ENCODE peak calls at places on chromosomes 13 and 19, in five cellular contexts. A is OCI-LY7, Q is esophagus squamous epithelium, L is thoracic aorta, P is HAP-1. R is an unnamed sample.

GRCh38 chr19:15237759-15238638 is 5.8 kb upstream of the EPHX3 start:
- DNase-seq in A (no peak), Q (no peak), L (no peak), P (no peak), R (no peak)

GRCh38 chr13:84574851-84575250 is 692.6 kb upstream of the SLITRK1 start:
- DNase-seq in A (no peak), Q (no peak), L (no peak), P (peak; percentile 12), R (no peak)

GRCh38 chr19:41431426-41432386 is 4.5 kb upstream of the B3GNT8 start:
- DNase-seq in A (no peak), Q (no peak), L (no peak), P (no peak), R (no peak)

GRCh38 chr19:7292950-7293794 is 1.0 kb downstream of the INSR start:
- DNase-seq in A (peak; percentile 56), Q (no peak), L (no peak), P (no peak), R (no peak)

GRCh38 chr19:36113895-36114762 is 546 bp downstream of the POLR2I start:
- DNase-seq in A (peak; percentile 38), Q (no peak), L (no peak), P (no peak), R (no peak)

GRCh38 chr19:4586245-4586644 is 26.8 kb upstream of the SEMA6B start:
- DNase-seq in A (no peak), Q (no peak), L (no peak), P (no peak), R (no peak)

GRCh38 chr19:49157445-49158224 is at the start of gene TRPM4:
- DNase-seq in A (no peak), Q (no peak), L (peak; percentile 63), P (peak; percentile 82), R (no peak)

GRCh38 chr13:45792827-45793303 is 58.7 kb downstream of the SIAH3 start:
- DNase-seq in A (no peak), Q (no peak), L (no peak), P (no peak), R (no peak)

GRCh38 chr19:19053508-19054314 is 10.1 kb upstream of the SLC25A42 start:
- DNase-seq in A (peak; percentile 69), Q (no peak), L (no peak), P (no peak), R (peak; percentile 58)

GRCh38 chr19:6018786-6019185 is 40.8 kb upstream of the RANBP3 start:
- DNase-seq in A (peak; percentile 54), Q (no peak), L (no peak), P (no peak), R (no peak)

GRCh38 chr19:49338023-49338677 is 2.9 kb downstream of the CD37 start:
- DNase-seq in A (peak; percentile 69), Q (no peak), L (no peak), P (no peak), R (no peak)

GRCh38 chr19:35868172-35868822 is at the start of gene APLP1:
- DNase-seq in A (peak; percentile 22), Q (no peak), L (no peak), P (peak; percentile 58), R (no peak)

GRCh38 chr13:43784491-43784890 is 2.3 kb downstream of the ENOX1 start:
- DNase-seq in A (no peak), Q (no peak), L (no peak), P (no peak), R (no peak)

GRCh38 chr13:31056650-31057275 is 104.9 kb downstream of the HSPH1 start:
- DNase-seq in A (no peak), Q (no peak), L (no peak), P (no peak), R (no peak)

GRCh38 chr19:19748249-19748938 is 15.5 kb upstream of the ZNF14 start:
- DNase-seq in A (no peak), Q (no peak), L (no peak), P (no peak), R (no peak)

GRCh38 chr13:114038211-114038613 is 64.3 kb upstream of the C13orf46 start:
- DNase-seq in A (no peak), Q (no peak), L (no peak), P (no peak), R (no peak)

GRCh38 chr13:36242761-36243160 is 28.4 kb upstream of the SOHLH2 start:
- DNase-seq in A (no peak), Q (no peak), L (no peak), P (no peak), R (no peak)

GRCh38 chr19:55546822-55547614 is 1.7 kb upstream of the SBK3 start:
- DNase-seq in A (no peak), Q (no peak), L (peak; percentile 68), P (no peak), R (no peak)

GRCh38 chr13:103351035-103351828 is 285.0 kb upstream of the SLC10A2 start:
- DNase-seq in A (no peak), Q (no peak), L (no peak), P (no peak), R (no peak)

GRCh38 chr13:93511011-93511410 is 284.4 kb downstream of the GPC6 start:
- DNase-seq in A (no peak), Q (no peak), L (no peak), P (no peak), R (no peak)

GRCh38 chr13:40026741-40027140 is 371.3 kb downstream of the COG6 start:
- DNase-seq in A (no peak), Q (no peak), L (no peak), P (no peak), R (no peak)

GRCh38 chr19:5990289-5990797 is 12.4 kb upstream of the RANBP3 start:
- DNase-seq in A (no peak), Q (no peak), L (no peak), P (no peak), R (no peak)

GRCh38 chr13:106755542-106755941 is 187.6 kb upstream of the ARGLU1 start:
- DNase-seq in A (no peak), Q (no peak), L (no peak), P (no peak), R (no peak)

GRCh38 chr19:34051255-34051654 is 121.0 kb upstream of the LSM14A start:
- DNase-seq in A (no peak), Q (no peak), L (no peak), P (no peak), R (no peak)
- H3K4me1 ChIP-seq in A (no peaks in the 10 kb centered on the region), Q (no peaks in the 10 kb centered on the region), L (no peaks in the 10 kb centered on the region), P (peaks cover 9% of the 10 kb centered on the region), R (no peaks in the 10 kb centered on the region)

GRCh38 chr19:17794731-17795494 is at the start of gene B3GNT3:
- DNase-seq in A (no peak), Q (no peak), L (no peak), P (peak; percentile 8), R (no peak)
- H3K4me3 ChIP-seq in A (no peak within 1 kb of the TSS), Q (peak within 1 kb of the TSS; percentile 55), L (peak within 1 kb of the TSS; percentile 56), P (peak within 1 kb of the TSS; percentile 24), R (peak within 1 kb of the TSS; percentile 38)

GRCh38 chr13:110336108-110336507 is 29.0 kb downstream of the COL4A2 start:
- DNase-seq in A (no peak), Q (no peak), L (no peak), P (no peak), R (no peak)

GRCh38 chr13:110337287-110337686 is 30.2 kb downstream of the COL4A2 start:
- DNase-seq in A (no peak), Q (no peak), L (no peak), P (no peak), R (no peak)

GRCh38 chr13:110334841-110335490 is 27.9 kb downstream of the COL4A2 start:
- DNase-seq in A (no peak), Q (no peak), L (no peak), P (no peak), R (no peak)

GRCh38 chr13:110338441-110339101 is 31.5 kb downstream of the COL4A2 start:
- DNase-seq in A (no peak), Q (no peak), L (no peak), P (no peak), R (no peak)

DNA sequence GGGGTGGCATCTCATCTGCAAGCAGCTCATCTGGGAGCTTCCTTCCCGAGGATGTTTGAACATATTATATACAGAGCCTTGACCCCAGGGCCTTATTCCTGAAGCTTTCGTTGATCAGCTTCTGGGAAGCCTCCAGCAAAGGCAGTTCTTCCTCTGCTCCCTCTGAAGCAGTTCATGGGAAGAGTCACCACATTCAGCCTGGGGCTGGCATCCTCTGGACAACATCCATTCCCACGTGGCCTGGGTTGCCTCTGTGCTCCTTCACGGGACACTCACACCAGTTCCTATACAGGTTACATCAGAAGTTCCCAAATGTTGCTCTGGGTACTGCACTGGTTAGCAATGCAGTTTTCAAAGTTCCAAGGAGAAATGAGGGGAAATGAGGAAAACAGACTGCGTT is 29.6 kb downstream of the COL4A2 start:
- DNase-seq in A (no peak), Q (no peak), L (no peak), P (no peak), R (no peak)
- H3K4me1 ChIP-seq in A (peaks cover 10% of the 10 kb centered on the region), Q (peaks cover 70% of the 10 kb centered on the region), L (peaks cover 51% of the 10 kb centered on the region), P (no peaks in the 10 kb centered on the region), R (no peaks in the 10 kb centered on the region)

GRCh38 chr19:32404939-32405430 is 585 bp upstream of the DPY19L3 start:
- DNase-seq in A (peak; percentile 47), Q (no peak), L (no peak), P (no peak), R (no peak)

GRCh38 chr19:32405431-32406160 is at the start of gene DPY19L3:
- DNase-seq in A (peak; percentile 95), Q (peak; percentile 77), L (peak; percentile 73), P (peak; percentile 84), R (peak; percentile 79)

GRCh38 chr19:32406161-32407003 is 812 bp downstream of the DPY19L3 start:
- DNase-seq in A (no peak), Q (no peak), L (no peak), P (no peak), R (no peak)

GRCh38 chr19:32404213-32404938 is 1.2 kb upstream of the DPY19L3 start:
- DNase-seq in A (no peak), Q (no peak), L (no peak), P (no peak), R (no peak)

DNA sequence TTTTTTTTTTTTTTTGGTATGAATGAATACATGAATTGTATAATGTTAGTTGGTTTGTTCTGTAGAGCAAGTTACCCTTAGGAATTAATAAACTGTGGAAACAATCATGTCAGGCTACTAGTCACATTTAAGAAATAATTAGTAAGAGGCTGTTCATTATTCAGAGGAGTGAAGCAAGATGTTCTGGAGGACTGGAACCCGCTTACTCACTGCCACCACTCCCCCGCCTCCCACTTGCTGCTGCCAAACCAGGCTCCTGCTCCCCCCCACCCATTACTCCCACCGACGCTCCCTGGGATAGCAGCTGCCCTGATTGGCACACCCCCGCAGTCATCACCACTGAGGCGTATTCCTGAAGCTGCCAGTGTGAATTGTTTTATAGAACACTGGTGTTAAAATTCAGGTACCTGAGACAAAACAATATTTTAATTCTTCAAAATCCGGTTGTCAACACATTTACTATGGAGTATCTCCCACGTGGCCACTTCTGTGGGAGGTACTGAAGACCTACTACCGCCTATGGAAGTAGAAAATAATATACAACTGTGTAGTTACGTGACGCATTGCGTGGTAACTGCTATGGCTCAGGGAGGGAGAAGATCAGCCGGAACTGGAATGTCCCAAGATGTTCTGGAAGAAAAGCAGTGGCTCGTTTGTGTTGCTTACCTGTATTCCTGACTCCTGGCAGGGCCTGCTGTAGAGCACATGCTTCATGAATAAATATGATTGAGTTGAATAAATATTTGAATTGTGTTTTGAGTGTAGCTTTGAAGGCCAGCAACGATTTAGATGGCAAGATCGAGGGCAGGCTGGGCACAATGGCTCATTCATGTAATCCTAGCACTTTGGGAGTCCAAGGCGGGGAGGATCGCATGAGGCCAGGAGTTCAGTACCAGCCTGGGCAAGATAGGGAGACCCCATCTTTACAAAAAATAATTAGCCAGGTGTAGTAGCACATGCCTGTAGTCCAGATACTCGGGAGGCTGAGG is 1.7 kb downstream of the DPY19L3 start:
- DNase-seq in A (no peak), Q (no peak), L (no peak), P (no peak), R (no peak)
- H3K4me3 ChIP-seq in A (peak overlapping the region; percentile 96), Q (no peak overlapping the region), L (peak overlapping the region; percentile 93), P (peak overlapping the region; percentile 97), R (no peak overlapping the region)

R was measured in iPS DF 6.9.